ENCODE peak calls at places on chromosomes 16 and 17, in six cellular contexts. H, Q, A, C, F and I are unnamed samples.

GRCh38 chr17:41490022-41490421 is 312 bp upstream of the KRT36 start:
- DNase-seq in F (no peak), C (no peak), A (no peak), H (no peak), Q (no peak), I (no peak)

GRCh38 chr16:11488304-11488703 is 98.4 kb downstream of the LITAF start:
- DNase-seq in F (no peak), C (no peak), Q (no peak), A (no peak), H (no peak), I (no peak)

GRCh38 chr17:3048727-3049471 is 14.5 kb downstream of the OR1D5 start:
- DNase-seq in H (peak; percentile 84), F (peak; percentile 89), C (peak; percentile 97), A (peak; percentile 59), Q (peak; percentile 98), I (peak; percentile 99)

GRCh38 chr17:21353326-21354010 is 22.7 kb upstream of the KCNJ12 start:
- DNase-seq in H (no peak), Q (no peak), A (no peak), C (no peak), F (no peak), I (no peak)

GRCh38 chr17:8685396-8685795 is 54.9 kb upstream of the MYH10 start:
- DNase-seq in Q (no peak), H (no peak), A (no peak), C (no peak), F (no peak), I (no peak)

GRCh38 chr16:55825115-55825728 is 7.7 kb downstream of the CES1 start:
- DNase-seq in A (no peak), H (no peak), Q (no peak), F (no peak), C (no peak), I (no peak)

GRCh38 chr17:83009414-83010322 is 69.7 kb upstream of the METRNL start:
- DNase-seq in F (no peak), C (no peak), H (no peak), Q (no peak), A (no peak), I (no peak)

GRCh38 chr16:48523415-48524204 is 86.4 kb downstream of the N4BP1 start:
- DNase-seq in A (no peak), Q (no peak), F (no peak), C (no peak), H (no peak), I (no peak)

GRCh38 chr16:31467151-31467550 is 4.8 kb upstream of the TGFB1I1 start:
- DNase-seq in H (no peak), C (no peak), F (no peak), Q (no peak), A (no peak), I (no peak)

GRCh38 chr16:27221576-27222498 is 18.5 kb downstream of the KDM8 start:
- DNase-seq in H (peak; percentile 26), F (no peak), C (no peak), A (no peak), Q (no peak), I (peak; percentile 77)

GRCh38 chr16:22933173-22933572 is 119.2 kb downstream of the HS3ST2 start:
- DNase-seq in F (no peak), H (no peak), A (no peak), Q (no peak), C (no peak), I (peak; percentile 10)

GRCh38 chr16:70428178-70428998 is 10.5 kb downstream of the ST3GAL2 start:
- DNase-seq in H (peak; percentile 73), C (peak; percentile 95), Q (peak; percentile 72), F (peak; percentile 82), A (peak; percentile 80), I (peak; percentile 93)

GRCh38 chr17:18004901-18005305 is 32.2 kb downstream of the DRC3 start:
- DNase-seq in C (no peak), A (no peak), Q (no peak), F (no peak), H (no peak), I (no peak)

GRCh38 chr17:66786101-66786500 is 48.8 kb upstream of the CACNG5 start:
- DNase-seq in C (no peak), Q (no peak), A (no peak), H (no peak), F (no peak), I (no peak)

GRCh38 chr17:11182430-11182829 is 58.6 kb upstream of the SHISA6 start:
- DNase-seq in F (no peak), H (no peak), A (no peak), C (no peak), Q (no peak), I (no peak)

GRCh38 chr16:1770328-1771071 is 843 bp downstream of the NME3 start:
- DNase-seq in F (no peak), A (no peak), C (peak; percentile 56), H (peak; percentile 81), Q (peak; percentile 67), I (no peak)

GRCh38 chr17:39627717-39628516 is 1.2 kb downstream of the PPP1R1B start:
- DNase-seq in Q (no peak), C (no peak), A (no peak), H (no peak), F (no peak), I (no peak)

GRCh38 chr16:65989861-65990260 is 376.6 kb upstream of the CDH5 start:
- DNase-seq in Q (no peak), A (no peak), F (no peak), H (no peak), C (no peak), I (no peak)

GRCh38 chr16:69187891-69188451 is 1.0 kb downstream of the SNTB2 start:
- DNase-seq in F (no peak), A (no peak), Q (peak; percentile 45), H (peak; percentile 40), C (peak; percentile 48), I (no peak)

GRCh38 chr16:88061346-88062110 is 110.3 kb downstream of the BANP start:
- DNase-seq in A (no peak), F (no peak), H (no peak), C (no peak), Q (no peak), I (peak; percentile 20)

GRCh38 chr17:57388326-57388725 is 132.0 kb downstream of the MSI2 start:
- DNase-seq in H (no peak), Q (no peak), F (no peak), C (no peak), A (no peak), I (no peak)

GRCh38 chr16:29811896-29812665 is at the start of gene PRRT2:
- DNase-seq in Q (no peak), A (no peak), C (peak; percentile 85), H (peak; percentile 65), F (no peak), I (peak; percentile 77)

GRCh38 chr17:78680436-78680835 is 101.6 kb downstream of the CYTH1 start:
- DNase-seq in Q (peak; percentile 32), F (no peak), A (no peak), H (no peak), C (no peak), I (no peak)

GRCh38 chr17:58965221-58965620 is 141.5 kb downstream of the TRIM37 start:
- DNase-seq in Q (no peak), H (no peak), F (no peak), C (no peak), A (no peak), I (peak; percentile 17)

GRCh38 chr17:43880420-43880991 is 26.8 kb downstream of the MPP2 start:
- DNase-seq in A (no peak), F (no peak), H (peak; percentile 83), Q (peak; percentile 59), C (peak; percentile 49), I (no peak)

GRCh38 chr16:19283637-19284036 is 1.9 kb upstream of the CLEC19A start:
- DNase-seq in C (no peak), A (no peak), Q (peak; percentile 17), H (no peak), F (no peak), I (no peak)

GRCh38 chr17:36864827-36865320 is 72.4 kb upstream of the LHX1 start:
- DNase-seq in Q (no peak), F (no peak), H (no peak), A (no peak), C (no peak), I (no peak)

GRCh38 chr17:36867716-36868115 is 69.6 kb upstream of the LHX1 start:
- DNase-seq in H (no peak), F (no peak), A (no peak), Q (no peak), C (no peak), I (no peak)

GRCh38 chr17:36869856-36870617 is 67.2 kb upstream of the LHX1 start:
- DNase-seq in F (no peak), Q (no peak), A (no peak), C (no peak), H (no peak), I (no peak)

GRCh38 chr17:36869441-36869840 is 67.8 kb upstream of the LHX1 start:
- DNase-seq in F (no peak), Q (no peak), H (no peak), A (no peak), C (no peak), I (no peak)

GRCh38 chr17:36870618-36871002 is 66.7 kb upstream of the LHX1 start:
- DNase-seq in Q (no peak), C (no peak), A (no peak), F (no peak), H (no peak), I (no peak)
- TF ChIP-seq CTCF in Q (no peak), C (no peak), A (no peak), F (no peak), H (no peak), I (no peak)

DNA sequence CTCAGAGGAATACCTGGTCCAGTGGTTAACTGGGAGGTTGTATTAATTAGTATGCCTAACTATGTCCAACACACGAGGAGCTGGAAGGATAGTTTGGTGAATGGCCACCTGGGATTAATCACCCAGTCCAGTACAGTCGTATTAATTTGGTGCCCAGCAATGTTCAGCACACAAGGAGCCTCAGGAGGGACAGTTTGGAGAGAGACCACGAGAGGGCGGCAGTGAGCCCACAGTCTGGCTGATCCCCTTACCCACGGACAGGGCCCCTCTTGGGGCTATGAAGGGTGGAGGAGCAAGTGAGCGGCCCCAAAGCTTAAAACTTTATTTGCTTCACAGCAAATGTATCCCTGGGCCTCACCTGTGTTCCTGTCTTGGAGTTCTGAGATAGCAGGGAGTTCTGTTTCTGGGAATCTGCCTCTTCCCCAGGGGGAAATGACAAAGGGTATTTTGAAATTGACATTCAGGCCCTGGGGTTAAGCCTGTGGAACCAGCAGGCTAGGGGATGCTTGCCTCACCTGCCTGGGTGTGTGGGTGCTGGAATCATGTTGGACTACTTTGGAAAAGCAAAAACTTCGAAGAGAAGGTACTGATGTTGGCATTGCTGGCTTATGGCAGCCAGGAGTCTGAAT is 227.4 kb upstream of the ASIC2 start:
- DNase-seq in C (peak; percentile 63), H (peak; percentile 78), F (no peak), Q (peak; percentile 55), A (no peak), I (no peak)
- TF ChIP-seq CTCF in C (peak; percentile 71), H (peak; percentile 78), F (peak; percentile 61), Q (peak; percentile 65), A (peak; percentile 28), I (peak; percentile 63)

DNA sequence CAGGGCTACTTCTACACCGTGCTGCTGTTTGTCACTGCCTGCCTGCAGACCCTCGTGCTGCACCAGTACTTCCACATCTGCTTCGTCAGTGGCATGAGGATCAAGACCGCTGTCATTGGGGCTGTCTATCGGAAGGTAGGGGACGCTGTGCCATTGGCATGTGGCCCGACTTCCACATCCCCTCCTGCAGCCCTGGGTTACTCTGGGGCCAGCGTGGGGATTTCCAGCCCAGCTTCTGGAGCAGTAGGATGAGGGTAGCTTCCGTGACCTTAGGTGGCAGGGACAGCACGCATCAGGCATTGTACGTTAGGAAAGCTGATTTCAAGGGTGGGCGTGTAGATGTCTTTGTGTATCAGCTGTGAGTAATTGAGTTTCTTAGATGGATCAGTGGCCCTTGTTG is 96.5 kb downstream of the ABCC1 start:
- DNase-seq in F (no peak), H (no peak), A (no peak), C (no peak), Q (no peak), I (no peak)
- TF ChIP-seq CTCF in F (no peak), H (peak; percentile 28), A (no peak), C (no peak), Q (no peak), I (peak; percentile 9)

GRCh38 chr17:32877164-32877764 is 340 bp upstream of the MYO1D start:
- DNase-seq in C (peak; percentile 98), A (peak; percentile 50), F (peak; percentile 48), H (peak; percentile 96), Q (peak; percentile 90), I (peak; percentile 86)
- TF ChIP-seq CTCF in C (peak; percentile 72), A (peak; percentile 100), F (peak; percentile 79), H (peak; percentile 93), Q (peak; percentile 96), I (peak; percentile 74)